ENCODE peak calls at places on chromosome 15, in eight cellular contexts. One of them, this sample, is unnamed.

GRCh38 chr15:70033109-70033508 is 64.6 kb downstream of the TLE3 start:
- DNase-seq in hippocampal formation: no peak
- DNase-seq in mesothelial cell of epicardium: no peak
- DNase-seq in occipital lobe: no peak
- DNase-seq in stimulated activated CD4-positive, alpha-beta T cell treated with anti-CD3 and anti-CD28 coated beads, Interleukin-1b, Interleukin-23, amount 100 ng/mL, for 24 hours: no peak
- DNase-seq in body of pancreas: no peak
- DNase-seq in renal cortical epithelial cell: no peak
- DNase-seq in activated gamma-delta T cell treated with Interleukin-2 at 50 U/mL for 16 hours: no peak
- DNase-seq in this sample: no peak

GRCh38 chr15:25719101-25719985 is 143.8 kb downstream of the ATP10A start:
- DNase-seq in hippocampal formation: no peak
- DNase-seq in mesothelial cell of epicardium: no peak
- DNase-seq in occipital lobe: no peak
- DNase-seq in stimulated activated CD4-positive, alpha-beta T cell treated with anti-CD3 and anti-CD28 coated beads, Interleukin-1b, Interleukin-23, amount 100 ng/mL, for 24 hours: no peak
- DNase-seq in body of pancreas: no peak
- DNase-seq in renal cortical epithelial cell: no peak
- DNase-seq in activated gamma-delta T cell treated with Interleukin-2 at 50 U/mL for 16 hours: no peak
- DNase-seq in this sample: no peak

GRCh38 chr15:46900992-46901391 is 816.3 kb upstream of the SEMA6D start:
- DNase-seq in hippocampal formation: no peak
- DNase-seq in mesothelial cell of epicardium: no peak
- DNase-seq in occipital lobe: no peak
- DNase-seq in stimulated activated CD4-positive, alpha-beta T cell treated with anti-CD3 and anti-CD28 coated beads, Interleukin-1b, Interleukin-23, amount 100 ng/mL, for 24 hours: no peak
- DNase-seq in body of pancreas: no peak
- DNase-seq in renal cortical epithelial cell: no peak
- DNase-seq in activated gamma-delta T cell treated with Interleukin-2 at 50 U/mL for 16 hours: no peak
- DNase-seq in this sample: no peak

GRCh38 chr15:61835476-61836106 is 224.7 kb downstream of the VPS13C start:
- DNase-seq in hippocampal formation: peak; percentile 54
- DNase-seq in mesothelial cell of epicardium: no peak
- DNase-seq in occipital lobe: peak; percentile 49
- DNase-seq in stimulated activated CD4-positive, alpha-beta T cell treated with anti-CD3 and anti-CD28 coated beads, Interleukin-1b, Interleukin-23, amount 100 ng/mL, for 24 hours: peak; percentile 37
- DNase-seq in body of pancreas: peak; percentile 74
- DNase-seq in renal cortical epithelial cell: peak; percentile 16
- DNase-seq in activated gamma-delta T cell treated with Interleukin-2 at 50 U/mL for 16 hours: peak; percentile 53
- DNase-seq in this sample: peak; percentile 67

GRCh38 chr15:78319588-78319987 is 20.2 kb upstream of the SKIC8 start:
- DNase-seq in hippocampal formation: no peak
- DNase-seq in mesothelial cell of epicardium: no peak
- DNase-seq in occipital lobe: no peak
- DNase-seq in stimulated activated CD4-positive, alpha-beta T cell treated with anti-CD3 and anti-CD28 coated beads, Interleukin-1b, Interleukin-23, amount 100 ng/mL, for 24 hours: no peak
- DNase-seq in body of pancreas: no peak
- DNase-seq in renal cortical epithelial cell: no peak
- DNase-seq in activated gamma-delta T cell treated with Interleukin-2 at 50 U/mL for 16 hours: no peak
- DNase-seq in this sample: no peak

GRCh38 chr15:66939016-66939415 is 126.4 kb upstream of the SMAD3 start:
- DNase-seq in hippocampal formation: no peak
- DNase-seq in mesothelial cell of epicardium: no peak
- DNase-seq in occipital lobe: no peak
- DNase-seq in stimulated activated CD4-positive, alpha-beta T cell treated with anti-CD3 and anti-CD28 coated beads, Interleukin-1b, Interleukin-23, amount 100 ng/mL, for 24 hours: no peak
- DNase-seq in body of pancreas: no peak
- DNase-seq in renal cortical epithelial cell: no peak
- DNase-seq in activated gamma-delta T cell treated with Interleukin-2 at 50 U/mL for 16 hours: no peak
- DNase-seq in this sample: no peak

GRCh38 chr15:66617137-66618090 is 51.6 kb upstream of the LCTL start:
- DNase-seq in hippocampal formation: peak; percentile 62
- DNase-seq in mesothelial cell of epicardium: no peak
- DNase-seq in occipital lobe: peak; percentile 44
- DNase-seq in stimulated activated CD4-positive, alpha-beta T cell treated with anti-CD3 and anti-CD28 coated beads, Interleukin-1b, Interleukin-23, amount 100 ng/mL, for 24 hours: no peak
- DNase-seq in body of pancreas: peak; percentile 70
- DNase-seq in renal cortical epithelial cell: peak; percentile 17
- DNase-seq in activated gamma-delta T cell treated with Interleukin-2 at 50 U/mL for 16 hours: no peak
- DNase-seq in this sample: no peak

GRCh38 chr15:50182233-50183013 is 427 bp downstream of the SLC27A2 start:
- DNase-seq in hippocampal formation: no peak
- DNase-seq in mesothelial cell of epicardium: peak; percentile 27
- DNase-seq in occipital lobe: no peak
- DNase-seq in stimulated activated CD4-positive, alpha-beta T cell treated with anti-CD3 and anti-CD28 coated beads, Interleukin-1b, Interleukin-23, amount 100 ng/mL, for 24 hours: no peak
- DNase-seq in body of pancreas: peak; percentile 36
- DNase-seq in renal cortical epithelial cell: no peak
- DNase-seq in activated gamma-delta T cell treated with Interleukin-2 at 50 U/mL for 16 hours: peak; percentile 26
- DNase-seq in this sample: peak; percentile 16

GRCh38 chr15:78341057-78341763 is 1.1 kb downstream of the CRABP1 start:
- DNase-seq in hippocampal formation: no peak
- DNase-seq in mesothelial cell of epicardium: no peak
- DNase-seq in occipital lobe: no peak
- DNase-seq in stimulated activated CD4-positive, alpha-beta T cell treated with anti-CD3 and anti-CD28 coated beads, Interleukin-1b, Interleukin-23, amount 100 ng/mL, for 24 hours: no peak
- DNase-seq in body of pancreas: no peak
- DNase-seq in renal cortical epithelial cell: no peak
- DNase-seq in activated gamma-delta T cell treated with Interleukin-2 at 50 U/mL for 16 hours: no peak
- DNase-seq in this sample: no peak

GRCh38 chr15:77016321-77016695 is 21.4 kb downstream of the PSTPIP1 start:
- DNase-seq in hippocampal formation: no peak
- DNase-seq in mesothelial cell of epicardium: no peak
- DNase-seq in occipital lobe: no peak
- DNase-seq in stimulated activated CD4-positive, alpha-beta T cell treated with anti-CD3 and anti-CD28 coated beads, Interleukin-1b, Interleukin-23, amount 100 ng/mL, for 24 hours: no peak
- DNase-seq in body of pancreas: no peak
- DNase-seq in renal cortical epithelial cell: no peak
- DNase-seq in activated gamma-delta T cell treated with Interleukin-2 at 50 U/mL for 16 hours: no peak
- DNase-seq in this sample: no peak

GRCh38 chr15:31079519-31079918 is 22.0 kb downstream of the TRPM1 start:
- DNase-seq in hippocampal formation: no peak
- DNase-seq in mesothelial cell of epicardium: no peak
- DNase-seq in occipital lobe: no peak
- DNase-seq in stimulated activated CD4-positive, alpha-beta T cell treated with anti-CD3 and anti-CD28 coated beads, Interleukin-1b, Interleukin-23, amount 100 ng/mL, for 24 hours: no peak
- DNase-seq in body of pancreas: no peak
- DNase-seq in renal cortical epithelial cell: peak; percentile 17
- DNase-seq in activated gamma-delta T cell treated with Interleukin-2 at 50 U/mL for 16 hours: no peak
- DNase-seq in this sample: no peak

GRCh38 chr15:98823012-98823458 is 174.7 kb downstream of the IGF1R start:
- DNase-seq in hippocampal formation: no peak
- DNase-seq in mesothelial cell of epicardium: no peak
- DNase-seq in occipital lobe: no peak
- DNase-seq in stimulated activated CD4-positive, alpha-beta T cell treated with anti-CD3 and anti-CD28 coated beads, Interleukin-1b, Interleukin-23, amount 100 ng/mL, for 24 hours: no peak
- DNase-seq in body of pancreas: no peak
- DNase-seq in renal cortical epithelial cell: peak; percentile 62
- DNase-seq in activated gamma-delta T cell treated with Interleukin-2 at 50 U/mL for 16 hours: no peak
- DNase-seq in this sample: no peak

GRCh38 chr15:88628018-88628673 is 7.0 kb downstream of the AEN start:
- DNase-seq in hippocampal formation: no peak
- DNase-seq in mesothelial cell of epicardium: no peak
- DNase-seq in occipital lobe: no peak
- DNase-seq in stimulated activated CD4-positive, alpha-beta T cell treated with anti-CD3 and anti-CD28 coated beads, Interleukin-1b, Interleukin-23, amount 100 ng/mL, for 24 hours: no peak
- DNase-seq in body of pancreas: no peak
- DNase-seq in renal cortical epithelial cell: no peak
- DNase-seq in activated gamma-delta T cell treated with Interleukin-2 at 50 U/mL for 16 hours: no peak
- DNase-seq in this sample: no peak

GRCh38 chr15:48250640-48251076 is 44.6 kb downstream of the SLC12A1 start:
- DNase-seq in hippocampal formation: no peak
- DNase-seq in mesothelial cell of epicardium: no peak
- DNase-seq in occipital lobe: no peak
- DNase-seq in stimulated activated CD4-positive, alpha-beta T cell treated with anti-CD3 and anti-CD28 coated beads, Interleukin-1b, Interleukin-23, amount 100 ng/mL, for 24 hours: no peak
- DNase-seq in body of pancreas: peak; percentile 12
- DNase-seq in renal cortical epithelial cell: peak; percentile 76
- DNase-seq in activated gamma-delta T cell treated with Interleukin-2 at 50 U/mL for 16 hours: no peak
- DNase-seq in this sample: no peak

GRCh38 chr15:65638681-65639089 is 16.9 kb downstream of the SLC24A1 start:
- DNase-seq in hippocampal formation: peak; percentile 43
- DNase-seq in mesothelial cell of epicardium: no peak
- DNase-seq in occipital lobe: no peak
- DNase-seq in stimulated activated CD4-positive, alpha-beta T cell treated with anti-CD3 and anti-CD28 coated beads, Interleukin-1b, Interleukin-23, amount 100 ng/mL, for 24 hours: no peak
- DNase-seq in body of pancreas: peak; percentile 16
- DNase-seq in renal cortical epithelial cell: peak; percentile 76
- DNase-seq in activated gamma-delta T cell treated with Interleukin-2 at 50 U/mL for 16 hours: peak; percentile 23
- DNase-seq in this sample: peak; percentile 34

GRCh38 chr15:48802257-48802656 is 8.6 kb downstream of the CEP152 start:
- DNase-seq in hippocampal formation: no peak
- DNase-seq in mesothelial cell of epicardium: no peak
- DNase-seq in occipital lobe: no peak
- DNase-seq in stimulated activated CD4-positive, alpha-beta T cell treated with anti-CD3 and anti-CD28 coated beads, Interleukin-1b, Interleukin-23, amount 100 ng/mL, for 24 hours: no peak
- DNase-seq in body of pancreas: no peak
- DNase-seq in renal cortical epithelial cell: no peak
- DNase-seq in activated gamma-delta T cell treated with Interleukin-2 at 50 U/mL for 16 hours: no peak
- DNase-seq in this sample: no peak

GRCh38 chr15:66288093-66288492 is 5.3 kb upstream of the DIS3L start:
- DNase-seq in hippocampal formation: no peak
- DNase-seq in mesothelial cell of epicardium: no peak
- DNase-seq in occipital lobe: no peak
- DNase-seq in stimulated activated CD4-positive, alpha-beta T cell treated with anti-CD3 and anti-CD28 coated beads, Interleukin-1b, Interleukin-23, amount 100 ng/mL, for 24 hours: no peak
- DNase-seq in body of pancreas: no peak
- DNase-seq in renal cortical epithelial cell: no peak
- DNase-seq in activated gamma-delta T cell treated with Interleukin-2 at 50 U/mL for 16 hours: no peak
- DNase-seq in this sample: no peak

GRCh38 chr15:40787991-40788390 is 18.2 kb downstream of the C15orf62 start:
- DNase-seq in hippocampal formation: no peak
- DNase-seq in mesothelial cell of epicardium: no peak
- DNase-seq in occipital lobe: no peak
- DNase-seq in stimulated activated CD4-positive, alpha-beta T cell treated with anti-CD3 and anti-CD28 coated beads, Interleukin-1b, Interleukin-23, amount 100 ng/mL, for 24 hours: no peak
- DNase-seq in body of pancreas: no peak
- DNase-seq in renal cortical epithelial cell: no peak
- DNase-seq in activated gamma-delta T cell treated with Interleukin-2 at 50 U/mL for 16 hours: no peak
- DNase-seq in this sample: no peak

This sample was measured in naive thymus-derived CD4-positive, alpha-beta T cell.